ENCODE peak calls at places on chromosomes 1 and 21, in nine cellular contexts. U is head of caudate nucleus; I is endodermal cell; L is amniotic stem cell; Y is activated CD4-positive, alpha-beta T cell treated with anti-CD3 and anti-CD28 coated beads for 24 hours; B is H9; P is LoVo; T is KBM-7; A is A172. W is an unnamed sample.

GRCh38 chr21:46604975-46605758 is at the start of gene S100B:
- DNase-seq in A (no peak), P (no peak), T (no peak), B (peak), I (peak), U (peak), L (no peak), Y (no peak), W (no peak)

GRCh38 chr1:33237579-33237978 is 18.7 kb upstream of the ZNF362 start:
- DNase-seq in A (no peak), Y (no peak), U (no peak), P (no peak), T (no peak), B (no peak), L (no peak), I (no peak), W (no peak)

GRCh38 chr21:41815652-41816582 is 49.1 kb upstream of the RIPK4 start:
- DNase-seq in A (no peak), T (no peak), P (no peak), L (no peak), Y (no peak), I (no peak), B (no peak), U (no peak), W (no peak)

GRCh38 chr1:62066713-62067112 is 127.9 kb upstream of the L1TD1 start:
- DNase-seq in I (no peak), L (no peak), B (no peak), U (no peak), P (no peak), T (no peak), A (no peak), Y (no peak), W (no peak)

GRCh38 chr1:68495532-68495931 is 1.4 kb downstream of the DEPDC1 start:
- DNase-seq in Y (no peak), B (no peak), A (no peak), T (peak), P (peak), L (no peak), I (no peak), U (no peak), W (no peak)

GRCh38 chr1:13661539-13661938 is 38.4 kb upstream of the PRDM2 start:
- DNase-seq in T (no peak), P (no peak), U (no peak), A (peak), B (no peak), L (no peak), I (no peak), Y (no peak), W (no peak)

GRCh38 chr21:16407403-16408279 is 677.9 kb downstream of the USP25 start:
- DNase-seq in T (no peak), A (peak), U (no peak), Y (no peak), L (no peak), P (no peak), I (no peak), B (no peak), W (no peak)

GRCh38 chr21:46060596-46061061 is 37.3 kb upstream of the COL6A2 start:
- DNase-seq in L (peak), U (no peak), Y (no peak), B (no peak), I (peak), P (no peak), A (peak), T (peak), W (no peak)

GRCh38 chr21:36320421-36321324 is 676 bp downstream of the MORC3 start:
- DNase-seq in I (peak), T (peak), L (no peak), Y (peak), P (peak), A (peak), B (peak), U (peak), W (peak)

GRCh38 chr1:32962248-32962896 is 2.2 kb downstream of the RNF19B start:
- DNase-seq in B (no peak), P (peak), T (peak), U (no peak), I (no peak), A (no peak), Y (no peak), L (no peak), W (no peak)

GRCh38 chr1:117826551-117827078 is 102.8 kb downstream of the GDAP2 start:
- DNase-seq in U (no peak), I (no peak), A (peak), Y (no peak), B (no peak), P (peak), L (peak), T (no peak), W (no peak)

GRCh38 chr1:111234258-111234657 is 6.7 kb downstream of the CHI3L2 start:
- DNase-seq in Y (no peak), U (no peak), A (peak), P (no peak), T (no peak), I (no peak), B (no peak), L (no peak), W (no peak)

GRCh38 chr1:21861602-21862429 is 49.8 kb downstream of the LDLRAD2 start:
- DNase-seq in T (no peak), Y (no peak), L (peak), U (no peak), P (peak), A (peak), I (no peak), B (no peak), W (no peak)

GRCh38 chr1:27491748-27492700 is 2.1 kb upstream of the WASF2 start:
- DNase-seq in B (no peak), P (no peak), T (no peak), A (no peak), I (no peak), U (no peak), L (no peak), Y (no peak), W (no peak)

GRCh38 chr1:183249941-183250452 is 63.9 kb downstream of the LAMC2 start:
- DNase-seq in Y (no peak), B (no peak), I (no peak), A (no peak), T (no peak), U (no peak), P (no peak), L (no peak), W (no peak)

GRCh38 chr21:42384999-42385398 is 10.9 kb downstream of the TMPRSS3 start:
- DNase-seq in L (no peak), Y (no peak), B (no peak), A (no peak), U (no peak), I (no peak), P (no peak), T (peak), W (no peak)

GRCh38 chr1:235941852-235942624 is 75.3 kb upstream of the LYST start:
- DNase-seq in Y (no peak), U (no peak), P (no peak), A (no peak), B (no peak), I (no peak), L (no peak), T (peak), W (no peak)

GRCh38 chr1:210360852-210361477 is 32.3 kb downstream of the HHAT start:
- DNase-seq in U (no peak), T (peak), A (peak), B (no peak), Y (no peak), P (peak), L (no peak), I (peak), W (peak)

GRCh38 chr1:211812584-211812983 is 18.0 kb downstream of the LPGAT1 start:
- DNase-seq in B (no peak), U (no peak), I (no peak), Y (no peak), P (no peak), T (no peak), A (no peak), L (no peak), W (no peak)

GRCh38 chr1:7464736-7465135 is 306.4 kb upstream of the VAMP3 start:
- DNase-seq in Y (no peak), P (no peak), T (no peak), U (no peak), B (no peak), L (no peak), A (no peak), I (no peak), W (no peak)

GRCh38 chr1:27402349-27402754 is 9.9 kb downstream of the GPR3 start:
- DNase-seq in A (peak), I (peak), B (peak), L (no peak), P (no peak), Y (no peak), U (peak), T (peak), W (no peak)

GRCh38 chr1:155984341-155984740 is 6.0 kb upstream of the ARHGEF2 start:
- DNase-seq in U (no peak), I (peak), L (no peak), P (no peak), A (no peak), B (peak), Y (no peak), T (no peak), W (no peak)

GRCh38 chr1:31679676-31680230 is 24.1 kb downstream of the COL16A1 start:
- DNase-seq in L (no peak), I (no peak), A (no peak), T (no peak), Y (no peak), U (no peak), P (no peak), B (no peak), W (no peak)

GRCh38 chr21:45949928-45950739 is 31.4 kb upstream of the COL6A1 start:
- DNase-seq in A (no peak), T (no peak), I (no peak), U (no peak), Y (no peak), B (no peak), P (no peak), L (no peak), W (no peak)

GRCh38 chr1:2044510-2045319 is 5.5 kb upstream of the PRKCZ start:
- DNase-seq in L (peak), I (peak), T (peak), B (peak), U (peak), P (peak), A (no peak), Y (peak), W (no peak)

GRCh38 chr1:52432807-52433206 is 28.4 kb downstream of the PRPF38A start:
- DNase-seq in A (no peak), Y (no peak), L (no peak), P (no peak), T (no peak), B (no peak), U (no peak), I (no peak), W (no peak)

GRCh38 chr21:41762236-41762635 is 4.6 kb downstream of the RIPK4 start:
- DNase-seq in B (peak), Y (no peak), T (no peak), P (no peak), U (no peak), I (peak), A (no peak), L (no peak), W (peak)

W was measured in NT2/D1.